ENCODE peak calls at places on chromosomes 13 and 19, in six cellular contexts. A is CD8-positive, alpha-beta T cell; W is effector memory CD4-positive, alpha-beta T cell; B is AG04450; R is astrocyte of the spinal cord; X is tibial artery. S is an unnamed sample.

GRCh38 chr13:34849406-34849805 is 92.7 kb upstream of the NBEA start:
- DNase-seq in B (no peak), X (no peak), R (no peak), A (no peak), W (no peak), S (no peak)

GRCh38 chr13:99829156-99829555 is 142.4 kb downstream of the ZIC5 start:
- DNase-seq in W (no peak), B (no peak), R (no peak), X (no peak), A (no peak), S (no peak)

GRCh38 chr13:20161275-20161950 is 561 bp upstream of the GJA3 start:
- DNase-seq in B (no peak), X (no peak), R (no peak), W (no peak), A (peak), S (no peak)

GRCh38 chr13:97284558-97284957 is 62.4 kb downstream of the MBNL2 start:
- DNase-seq in R (no peak), W (no peak), A (no peak), B (no peak), X (no peak), S (peak)

GRCh38 chr19:5103061-5103701 is 134.3 kb downstream of the KDM4B start:
- DNase-seq in X (peak), A (no peak), B (no peak), R (peak), W (no peak), S (no peak)

GRCh38 chr19:1489463-1489971 is 633 bp downstream of the PCSK4 start:
- DNase-seq in W (no peak), B (no peak), A (no peak), X (no peak), R (no peak), S (no peak)

GRCh38 chr13:105847532-105848295 is 687.7 kb downstream of the EFNB2 start:
- DNase-seq in B (no peak), A (no peak), W (no peak), X (no peak), R (peak), S (peak)

GRCh38 chr13:46668906-46669525 is 116.0 kb downstream of the LRCH1 start:
- DNase-seq in A (no peak), X (no peak), R (no peak), W (no peak), B (no peak), S (no peak)

GRCh38 chr19:19528721-19529490 is at the start of gene YJEFN3:
- DNase-seq in W (no peak), A (no peak), B (no peak), X (no peak), R (peak), S (peak)

GRCh38 chr19:6767357-6768235 is at the start of gene SH2D3A:
- DNase-seq in W (peak), X (no peak), B (no peak), R (no peak), A (peak), S (peak)

GRCh38 chr19:13337181-13337580 is 169.1 kb downstream of the CACNA1A start:
- DNase-seq in A (no peak), B (no peak), W (no peak), R (no peak), X (no peak), S (no peak)

GRCh38 chr19:19451429-19452240 is 46.2 kb downstream of the GATAD2A start:
- DNase-seq in A (no peak), R (no peak), W (no peak), B (no peak), X (no peak), S (no peak)

GRCh38 chr19:29798783-29799182 is 13.0 kb upstream of the CCNE1 start:
- DNase-seq in W (no peak), A (no peak), B (no peak), X (no peak), R (no peak), S (peak)

GRCh38 chr13:74287672-74288169 is 153.5 kb upstream of the KLF12 start:
- DNase-seq in X (peak), B (peak), A (peak), W (peak), R (peak), S (peak)

GRCh38 chr13:113664751-113665581 is 2.1 kb upstream of the GRK1 start:
- DNase-seq in A (no peak), B (no peak), R (no peak), W (no peak), X (peak), S (no peak)

GRCh38 chr19:29569038-29569911 is 36.8 kb upstream of the POP4 start:
- DNase-seq in W (no peak), R (no peak), X (peak), B (no peak), A (no peak), S (no peak)

GRCh38 chr13:28353679-28354078 is 141.2 kb downstream of the FLT1 start:
- DNase-seq in W (no peak), X (no peak), B (no peak), R (no peak), A (no peak), S (no peak)

GRCh38 chr13:45861352-45861751 is 9.8 kb upstream of the SIAH3 start:
- DNase-seq in X (no peak), B (no peak), R (peak), A (no peak), W (no peak), S (peak)

GRCh38 chr19:1237754-1238372 is at the start of gene CBARP:
- DNase-seq in W (no peak), R (no peak), A (no peak), B (no peak), X (no peak), S (peak)

GRCh38 chr19:3979289-3979673 is 6.0 kb downstream of the EEF2 start:
- DNase-seq in R (no peak), A (no peak), X (no peak), W (no peak), B (no peak), S (no peak)

GRCh38 chr13:27607125-27607524 is 13.2 kb downstream of the LNX2 start:
- DNase-seq in A (no peak), B (peak), R (peak), W (no peak), X (no peak), S (peak)

GRCh38 chr19:52734340-52734892 is 428 bp downstream of the ZNF611 start:
- DNase-seq in X (no peak), B (no peak), A (no peak), R (peak), W (no peak), S (peak)

GRCh38 chr13:28052945-28053344 is 47.4 kb downstream of the FLT3 start:
- DNase-seq in X (no peak), A (no peak), B (no peak), W (no peak), R (no peak), S (peak)

GRCh38 chr13:59621791-59622190 is 541.9 kb downstream of the DIAPH3 start:
- DNase-seq in B (no peak), X (no peak), R (no peak), A (no peak), W (no peak), S (no peak)

GRCh38 chr13:21675095-21676007 is 4.5 kb downstream of the FGF9 start:
- DNase-seq in X (no peak), R (no peak), A (no peak), B (no peak), W (peak), S (no peak)

GRCh38 chr19:1312732-1313694 is 27.3 kb downstream of the EFNA2 start:
- DNase-seq in X (no peak), B (peak), W (no peak), R (peak), A (no peak), S (peak)

GRCh38 chr13:50162001-50162400 is 146.8 kb downstream of the KCNRG start:
- DNase-seq in A (no peak), X (no peak), R (no peak), W (no peak), B (no peak), S (peak)

GRCh38 chr19:16429066-16429758 is 42.6 kb downstream of the EPS15L1 start:
- DNase-seq in R (no peak), W (no peak), A (no peak), B (no peak), X (no peak), S (no peak)

GRCh38 chr19:53908106-53908932 is 759 bp upstream of the CACNG7 start:
- DNase-seq in W (no peak), X (no peak), B (peak), R (peak), A (no peak), S (peak)

GRCh38 chr13:48741377-48741776 is 87.6 kb downstream of the CYSLTR2 start:
- DNase-seq in B (no peak), R (peak), X (no peak), A (no peak), W (no peak), S (peak)

GRCh38 chr19:31338069-31338767 is 11.0 kb downstream of the TSHZ3 start:
- DNase-seq in A (no peak), W (no peak), B (no peak), X (peak), R (peak), S (peak)

GRCh38 chr13:104900186-104900817 is 1635.2 kb downstream of the EFNB2 start:
- DNase-seq in W (no peak), A (no peak), B (no peak), R (peak), X (no peak), S (peak)

GRCh38 chr13:30114586-30115256 is 192.6 kb downstream of the KATNAL1 start:
- DNase-seq in B (no peak), R (peak), W (peak), A (peak), X (peak), S (peak)

GRCh38 chr13:30111810-30112209 is 195.5 kb downstream of the KATNAL1 start:
- DNase-seq in W (no peak), B (no peak), R (no peak), X (no peak), A (no peak), S (no peak)

GRCh38 chr13:30113531-30113930 is 193.8 kb downstream of the KATNAL1 start:
- DNase-seq in A (no peak), R (no peak), B (no peak), W (no peak), X (no peak), S (no peak)

GRCh38 chr13:30113983-30114491 is 193.3 kb downstream of the KATNAL1 start:
- DNase-seq in W (no peak), R (no peak), X (no peak), A (no peak), B (no peak), S (no peak)

DNA sequence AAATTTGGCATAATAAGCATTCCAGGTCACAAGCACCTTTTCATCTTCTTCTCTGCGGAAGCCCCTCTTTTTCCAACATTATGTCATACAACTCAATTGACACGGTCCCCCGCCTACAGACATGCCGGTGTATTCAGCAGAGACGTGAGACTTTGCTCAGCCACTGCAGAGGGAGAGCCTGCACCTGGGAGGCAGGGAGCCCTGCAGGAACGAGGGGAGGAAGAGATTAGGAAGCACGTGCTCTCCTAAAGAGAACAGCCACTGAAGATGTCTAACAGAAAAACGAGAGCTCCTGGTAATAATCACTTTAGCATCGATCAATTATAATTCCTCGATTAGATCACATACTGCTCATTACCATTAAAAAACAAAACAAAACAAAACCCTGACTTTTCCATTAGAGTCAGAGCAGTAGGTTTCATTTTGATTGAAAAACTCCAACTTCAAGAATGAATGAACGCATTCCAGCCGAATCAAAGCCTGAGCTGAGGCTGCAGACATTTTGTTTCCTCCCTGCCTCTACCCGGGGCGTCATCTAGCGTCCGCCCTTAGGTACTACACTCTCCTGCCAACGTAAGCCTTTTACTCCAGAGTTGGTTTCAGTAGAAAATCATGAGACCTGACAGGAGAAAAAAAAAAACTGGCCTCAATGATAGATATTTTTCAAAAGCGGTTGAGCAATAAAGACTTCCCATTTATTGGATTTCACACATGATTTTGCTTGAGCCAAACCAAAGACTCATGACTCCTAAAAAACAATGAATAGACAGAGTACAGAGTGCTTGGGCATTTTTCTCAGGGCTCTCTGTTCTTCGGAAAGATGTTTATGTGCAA is 194.5 kb downstream of the KATNAL1 start:
- DNase-seq in X (peak), W (peak), B (peak), A (peak), R (peak), S (peak)
- H3K4me3 ChIP-seq in X (peak), W (no peak), B (no peak), A (no peak), R (no peak), S (no peak)

GRCh38 chr19:14395710-14396338 is 14.6 kb downstream of the ADGRE5 start:
- DNase-seq in W (no peak), B (no peak), R (no peak), A (no peak), X (no peak), S (no peak)
- H3K4me3 ChIP-seq in W (no peak), B (no peak), R (no peak), A (no peak), X (no peak), S (no peak)

DNA sequence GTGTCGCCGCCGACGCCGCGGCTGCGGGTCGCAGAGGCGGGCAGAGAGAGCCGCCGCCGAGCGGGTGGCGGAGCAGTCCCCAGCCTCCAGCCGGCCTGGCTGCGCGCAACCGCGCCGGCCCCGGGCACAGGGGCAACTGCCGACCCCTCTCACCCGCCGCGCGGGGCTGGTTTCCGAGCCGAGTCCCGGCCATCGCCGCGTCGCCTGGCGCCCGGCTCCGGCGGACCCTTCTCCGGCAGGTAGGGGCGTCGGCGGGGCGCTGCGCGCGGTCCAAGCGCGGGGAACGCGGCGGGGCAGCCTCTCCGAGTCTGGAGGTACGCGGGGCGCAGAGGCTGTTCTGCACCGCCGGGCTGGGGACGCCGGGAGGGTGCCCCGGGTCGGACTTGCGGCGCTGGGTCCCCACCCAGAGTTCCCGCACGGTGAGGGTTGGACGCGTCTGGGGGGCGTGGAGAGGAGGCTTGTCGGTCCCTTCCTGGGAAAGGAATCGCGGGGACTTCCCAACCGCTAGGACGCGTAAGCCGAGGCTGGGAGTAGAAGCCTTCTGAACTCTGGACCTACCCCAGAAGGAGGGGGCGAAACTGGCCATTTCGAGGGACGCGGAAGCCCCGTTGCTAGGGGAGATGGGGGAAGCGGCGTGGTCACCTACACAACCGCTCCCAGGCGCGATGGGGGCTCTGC is 133.6 kb upstream of the MYO16 start:
- DNase-seq in X (no peak), A (no peak), R (peak), W (no peak), B (no peak), S (peak)
- H3K4me3 ChIP-seq in X (peak), A (peak), R (peak), W (peak), B (no peak), S (peak)

GRCh38 chr19:41354343-41354974 is 737 bp upstream of the TGFB1 start:
- DNase-seq in X (no peak), B (no peak), R (no peak), W (no peak), A (no peak), S (no peak)
- H3K4me3 ChIP-seq in X (peak), B (peak), R (peak), W (no peak), A (peak), S (peak)

DNA sequence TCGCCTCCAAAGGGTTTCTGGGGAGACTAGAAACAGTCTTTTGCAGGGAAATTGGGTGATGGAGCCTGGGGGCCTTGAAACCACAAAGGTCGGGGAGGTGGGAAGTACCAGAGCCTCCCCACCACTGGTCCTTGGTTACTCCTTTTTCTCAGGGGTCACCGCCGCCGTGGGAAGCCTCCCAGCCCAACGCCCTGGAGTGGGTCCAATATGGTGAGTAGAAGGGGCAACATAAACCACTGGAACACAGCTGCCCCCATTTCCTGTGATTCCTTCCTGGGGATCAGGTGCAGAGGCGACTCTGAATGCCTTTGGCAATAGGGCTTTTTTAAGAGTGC is 5.8 kb downstream of the PGLYRP1 start:
- DNase-seq in B (no peak), A (no peak), W (no peak), R (no peak), X (no peak), S (no peak)
- H3K4me3 ChIP-seq in B (no peak), A (no peak), W (no peak), R (no peak), X (peak), S (no peak)